ENCODE peak calls at places on chromosomes 7 and 10, in eight cellular contexts. K is foreskin fibroblast, G is lower leg skin, B is neural crest cell, E is cardiac fibroblast, W is mammary epithelial cell, P is fibroblast of mammary gland, J is H9. R is an unnamed sample.

GRCh38 chr7:96144260-96144526 is 177.7 kb downstream of the SLC25A13 start:
- DNase-seq in K (peak; percentile 3), B (no peak), P (no peak), G (no peak), J (no peak), E (no peak), W (no peak), R (no peak)

GRCh38 chr7:103857435-103857834 is 132.0 kb downstream of the RELN start:
- DNase-seq in K (no peak), E (no peak), W (no peak), P (no peak), J (peak; percentile 47), B (no peak), G (no peak), R (no peak)

GRCh38 chr7:86470763-86471162 is 172.9 kb upstream of the GRM3 start:
- DNase-seq in J (no peak), E (no peak), G (no peak), B (no peak), W (no peak), K (no peak), P (no peak), R (no peak)

GRCh38 chr10:49534670-49535381 is 4.1 kb downstream of the ERCC6 start:
- DNase-seq in J (no peak), E (peak; percentile 64), K (peak; percentile 91), B (no peak), G (no peak), W (peak; percentile 55), P (peak; percentile 80), R (no peak)

GRCh38 chr7:105439174-105439893 is 50.6 kb upstream of the SRPK2 start:
- DNase-seq in W (peak; percentile 95), E (peak; percentile 78), G (no peak), B (no peak), K (peak; percentile 87), P (peak; percentile 68), J (no peak), R (no peak)

GRCh38 chr10:13219685-13220670 is 14.2 kb downstream of the UCMA start:
- DNase-seq in B (no peak), J (peak; percentile 64), W (peak; percentile 57), G (no peak), K (peak; percentile 14), E (no peak), P (no peak), R (no peak)

GRCh38 chr7:91228327-91228726 is 35.9 kb upstream of the FZD1 start:
- DNase-seq in P (peak; percentile 59), W (peak; percentile 19), K (peak; percentile 64), G (no peak), B (no peak), E (no peak), J (no peak), R (no peak)

GRCh38 chr7:141045126-141045841 is 28.6 kb upstream of the TMEM178B start:
- DNase-seq in B (no peak), K (no peak), G (no peak), P (no peak), J (no peak), W (no peak), E (no peak), R (no peak)

GRCh38 chr10:5284311-5285057 is 80.3 kb upstream of the UCN3 start:
- DNase-seq in J (no peak), G (no peak), B (no peak), E (peak; percentile 82), W (peak; percentile 23), K (peak; percentile 39), P (peak; percentile 53), R (no peak)

GRCh38 chr10:5565205-5565545 is 40.4 kb downstream of the CALML3 start:
- DNase-seq in P (no peak), B (no peak), J (no peak), E (no peak), W (no peak), G (no peak), K (no peak), R (no peak)

GRCh38 chr10:118569241-118569881 is 26.1 kb downstream of the PRLHR start:
- DNase-seq in E (no peak), J (no peak), G (no peak), P (peak; percentile 85), B (no peak), W (no peak), K (peak; percentile 67), R (peak; percentile 48)

GRCh38 chr10:72088879-72089585 is 681 bp upstream of the SPOCK2 start:
- DNase-seq in P (no peak), J (peak; percentile 57), W (no peak), G (no peak), K (peak; percentile 72), E (peak; percentile 27), B (no peak), R (no peak)

GRCh38 chr7:18574676-18575075 is 79.1 kb downstream of the HDAC9 start:
- DNase-seq in E (no peak), B (no peak), W (no peak), P (no peak), K (no peak), J (no peak), G (no peak), R (no peak)

GRCh38 chr7:117972606-117973005 is 99.4 kb upstream of the CTTNBP2 start:
- DNase-seq in K (no peak), P (no peak), G (no peak), J (no peak), B (no peak), E (no peak), W (no peak), R (no peak)

GRCh38 chr7:155354371-155355048 is 56.8 kb downstream of the INSIG1 start:
- DNase-seq in G (no peak), W (no peak), J (no peak), K (no peak), E (no peak), P (no peak), B (no peak), R (no peak)

GRCh38 chr7:19621740-19622139 is 87.1 kb downstream of the POLR1F start:
- DNase-seq in E (no peak), G (no peak), P (peak; percentile 70), J (no peak), B (no peak), W (peak; percentile 58), K (peak; percentile 15), R (no peak)

GRCh38 chr10:97297556-97298222 is 5.3 kb upstream of the ARHGAP19 start:
- DNase-seq in K (peak; percentile 20), B (no peak), G (no peak), P (peak; percentile 10), W (no peak), E (peak; percentile 31), J (no peak), R (no peak)

GRCh38 chr7:123096976-123097375 is 101.5 kb upstream of the TAS2R16 start:
- DNase-seq in K (no peak), J (no peak), P (no peak), G (no peak), B (no peak), E (no peak), W (no peak), R (no peak)

GRCh38 chr7:151810434-151811232 is 66.3 kb downstream of the PRKAG2 start:
- DNase-seq in E (no peak), B (no peak), J (no peak), W (no peak), P (no peak), K (no peak), G (no peak), R (no peak)

GRCh38 chr7:32501522-32501921 is 6.2 kb downstream of the AVL9 start:
- DNase-seq in W (peak; percentile 54), P (peak; percentile 68), K (peak; percentile 77), G (no peak), J (no peak), E (peak; percentile 45), B (no peak), R (no peak)

GRCh38 chr10:23643396-23643795 is 204.5 kb downstream of the OTUD1 start:
- DNase-seq in G (peak; percentile 23), B (no peak), J (no peak), K (no peak), E (no peak), W (no peak), P (peak; percentile 59), R (no peak)

GRCh38 chr10:30637881-30638467 is 8.4 kb upstream of the LYZL2 start:
- DNase-seq in G (no peak), W (peak; percentile 83), K (peak; percentile 93), B (no peak), E (peak; percentile 79), P (peak; percentile 94), J (no peak), R (no peak)

GRCh38 chr7:71721742-71722141 is 589.8 kb downstream of the GALNT17 start:
- DNase-seq in E (no peak), B (no peak), J (no peak), K (no peak), P (no peak), W (no peak), G (no peak), R (no peak)

DNA sequence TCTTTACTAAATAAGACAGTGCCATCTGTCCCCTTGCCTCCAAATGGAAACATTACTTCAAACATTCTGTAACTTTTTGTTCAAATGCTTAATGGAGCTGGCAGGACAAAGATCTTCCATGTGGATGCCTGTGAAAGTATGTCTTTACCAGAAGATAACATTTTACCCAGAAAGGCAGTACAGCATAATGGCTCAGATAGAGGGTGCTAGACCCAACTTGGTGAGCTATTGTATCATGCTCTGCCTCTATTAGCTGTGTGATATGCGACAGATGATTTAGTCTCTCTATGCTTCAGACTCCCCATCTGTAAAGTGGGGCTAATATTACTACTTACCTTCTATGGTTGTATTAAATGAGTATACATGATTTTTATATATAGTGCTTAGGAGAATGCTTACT is 8.8 kb upstream of the SMKR1 start:
- DNase-seq in W (no peak), P (peak; percentile 40), J (no peak), B (no peak), E (peak; percentile 32), G (no peak), K (peak; percentile 25), R (no peak)
- TF ChIP-seq CTCF in W (no peak), P (peak; percentile 36), J (peak; percentile 35), B (no peak), E (peak; percentile 35), G (no peak), K (no peak), R (no peak)

GRCh38 chr7:74275401-74275881 is 13.8 kb upstream of the CLIP2 start:
- DNase-seq in E (no peak), G (no peak), P (no peak), K (peak; percentile 24), W (no peak), J (peak; percentile 81), B (no peak), R (no peak)
- TF ChIP-seq CTCF in E (peak; percentile 70), G (no peak), P (peak; percentile 53), K (peak; percentile 42), W (peak; percentile 49), J (peak; percentile 88), B (peak; percentile 57), R (peak; percentile 67)

DNA sequence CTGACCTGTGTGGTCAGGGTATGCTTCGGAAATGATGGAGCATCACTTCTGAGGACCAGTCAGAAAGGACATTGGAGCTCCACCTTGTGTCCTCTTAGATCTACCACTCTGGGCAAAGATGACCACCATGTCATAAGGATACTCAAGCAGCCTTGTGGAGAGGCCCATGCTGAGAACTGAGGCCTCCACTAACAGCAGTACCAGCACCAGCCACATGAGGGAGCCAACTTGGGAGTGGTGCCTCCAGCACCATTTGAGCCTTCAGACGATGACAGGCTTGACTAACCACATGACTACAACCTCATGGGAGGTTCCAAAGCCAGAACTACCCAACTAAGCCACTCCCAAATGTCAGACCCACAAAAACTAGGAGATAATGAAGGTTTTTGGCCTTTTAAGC is 116.0 kb downstream of the NPTX2 start:
- DNase-seq in P (peak; percentile 30), G (no peak), E (peak; percentile 20), W (peak; percentile 20), J (peak; percentile 83), B (peak; percentile 49), K (peak; percentile 28), R (no peak)
- TF ChIP-seq CTCF in P (peak; percentile 51), G (no peak), E (peak; percentile 56), W (peak; percentile 45), J (peak; percentile 84), B (peak; percentile 64), K (peak; percentile 42), R (peak; percentile 71)

GRCh38 chr10:109647627-109648026 is 275.7 kb downstream of the XPNPEP1 start:
- DNase-seq in J (no peak), K (no peak), E (no peak), W (no peak), B (no peak), G (no peak), P (no peak), R (no peak)
- TF ChIP-seq CTCF in J (peak; percentile 45), K (no peak), E (no peak), W (no peak), B (no peak), G (no peak), P (no peak), R (no peak)

R was measured in type B pancreatic cell.